ENCODE peak calls at places on chromosome 16, in four cellular contexts. One of them, this sample, is unnamed.

GRCh38 chr16:12613131-12613991 is 190.3 kb downstream of the CPPED1 start:
- DNase-seq in GM10248: no peak
- DNase-seq in Ammon's horn: no peak
- DNase-seq in HT1080: peak; percentile 98
- DNase-seq in this sample: no peak

GRCh38 chr16:79607587-79607986 is 7.0 kb upstream of the MAF start:
- DNase-seq in GM10248: no peak
- DNase-seq in Ammon's horn: no peak
- DNase-seq in HT1080: peak; percentile 62
- DNase-seq in this sample: peak; percentile 34

GRCh38 chr16:77894054-77894632 is 105.8 kb downstream of the VAT1L start:
- DNase-seq in GM10248: no peak
- DNase-seq in Ammon's horn: no peak
- DNase-seq in HT1080: no peak
- DNase-seq in this sample: no peak

GRCh38 chr16:2719328-2720062 is 529 bp downstream of the PRSS27 start:
- DNase-seq in GM10248: no peak
- DNase-seq in Ammon's horn: no peak
- DNase-seq in HT1080: no peak
- DNase-seq in this sample: no peak

GRCh38 chr16:51982715-51983680 is 563.9 kb downstream of the TOX3 start:
- DNase-seq in GM10248: peak; percentile 26
- DNase-seq in Ammon's horn: peak; percentile 89
- DNase-seq in HT1080: peak; percentile 31
- DNase-seq in this sample: peak; percentile 23

GRCh38 chr16:48444574-48444973 is 59.4 kb upstream of the SIAH1 start:
- DNase-seq in GM10248: no peak
- DNase-seq in Ammon's horn: no peak
- DNase-seq in HT1080: peak; percentile 92
- DNase-seq in this sample: no peak

GRCh38 chr16:48504216-48504615 is 105.8 kb downstream of the N4BP1 start:
- DNase-seq in GM10248: no peak
- DNase-seq in Ammon's horn: no peak
- DNase-seq in HT1080: no peak
- DNase-seq in this sample: no peak

GRCh38 chr16:76346210-76346609 is 69.0 kb downstream of the CNTNAP4 start:
- DNase-seq in GM10248: no peak
- DNase-seq in Ammon's horn: no peak
- DNase-seq in HT1080: no peak
- DNase-seq in this sample: no peak

GRCh38 chr16:12386076-12386641 is 409.6 kb downstream of the SNX29 start:
- DNase-seq in GM10248: no peak
- DNase-seq in Ammon's horn: no peak
- DNase-seq in HT1080: no peak
- DNase-seq in this sample: peak; percentile 36

GRCh38 chr16:64011650-64012049 is 1110.2 kb downstream of the CDH11 start:
- DNase-seq in GM10248: no peak
- DNase-seq in Ammon's horn: no peak
- DNase-seq in HT1080: no peak
- DNase-seq in this sample: no peak

GRCh38 chr16:84582958-84583516 is 34.8 kb downstream of the COTL1 start:
- DNase-seq in GM10248: no peak
- DNase-seq in Ammon's horn: no peak
- DNase-seq in HT1080: no peak
- DNase-seq in this sample: no peak

GRCh38 chr16:49442805-49443204 is 69.2 kb downstream of the C16orf78 start:
- DNase-seq in GM10248: no peak
- DNase-seq in Ammon's horn: no peak
- DNase-seq in HT1080: no peak
- DNase-seq in this sample: no peak

GRCh38 chr16:60064026-60064425 is 1329.9 kb upstream of the GOT2 start:
- DNase-seq in GM10248: no peak
- DNase-seq in Ammon's horn: no peak
- DNase-seq in HT1080: peak; percentile 32
- DNase-seq in this sample: no peak

GRCh38 chr16:1070084-1070987 is 2.2 kb upstream of the SSTR5 start:
- DNase-seq in GM10248: no peak
- DNase-seq in Ammon's horn: no peak
- DNase-seq in HT1080: no peak
- DNase-seq in this sample: no peak

GRCh38 chr16:20901068-20901440 is 483 bp downstream of the LYRM1 start:
- DNase-seq in GM10248: no peak
- DNase-seq in Ammon's horn: no peak
- DNase-seq in HT1080: no peak
- DNase-seq in this sample: no peak

GRCh38 chr16:86798247-86799041 is 220.1 kb downstream of the FOXL1 start:
- DNase-seq in GM10248: no peak
- DNase-seq in Ammon's horn: no peak
- DNase-seq in HT1080: no peak
- DNase-seq in this sample: no peak

GRCh38 chr16:82454152-82454551 is 172.6 kb upstream of the CDH13 start:
- DNase-seq in GM10248: no peak
- DNase-seq in Ammon's horn: no peak
- DNase-seq in HT1080: no peak
- DNase-seq in this sample: no peak

GRCh38 chr16:88799569-88800276 is 3.9 kb upstream of the CDT1 start:
- DNase-seq in GM10248: no peak
- DNase-seq in Ammon's horn: no peak
- DNase-seq in HT1080: no peak
- DNase-seq in this sample: no peak

GRCh38 chr16:17277981-17278381 is 192.8 kb downstream of the XYLT1 start:
- DNase-seq in GM10248: peak; percentile 48
- DNase-seq in Ammon's horn: peak; percentile 56
- DNase-seq in HT1080: no peak
- DNase-seq in this sample: no peak

GRCh38 chr16:2385441-2385840 is 43.8 kb upstream of the CCNF start:
- DNase-seq in GM10248: no peak
- DNase-seq in Ammon's horn: no peak
- DNase-seq in HT1080: no peak
- DNase-seq in this sample: no peak

GRCh38 chr16:9885457-9885856 is 296.8 kb downstream of the GRIN2A start:
- DNase-seq in GM10248: no peak
- DNase-seq in Ammon's horn: peak; percentile 13
- DNase-seq in HT1080: no peak
- DNase-seq in this sample: no peak

GRCh38 chr16:84618428-84619102 is 687 bp upstream of the COTL1 start:
- DNase-seq in GM10248: no peak
- DNase-seq in Ammon's horn: no peak
- DNase-seq in HT1080: peak; percentile 99
- DNase-seq in this sample: peak; percentile 62

GRCh38 chr16:77584205-77584859 is 138.0 kb upstream of the NUDT7 start:
- DNase-seq in GM10248: peak; percentile 48
- DNase-seq in Ammon's horn: peak; percentile 71
- DNase-seq in HT1080: peak; percentile 71
- DNase-seq in this sample: peak; percentile 67

GRCh38 chr16:73047536-73048291 is at the start of gene ZFHX3:
- DNase-seq in GM10248: peak; percentile 70
- DNase-seq in Ammon's horn: no peak
- DNase-seq in HT1080: peak; percentile 63
- DNase-seq in this sample: no peak

GRCh38 chr16:81994485-81994884 is 16.8 kb downstream of the SDR42E1 start:
- DNase-seq in GM10248: no peak
- DNase-seq in Ammon's horn: no peak
- DNase-seq in HT1080: no peak
- DNase-seq in this sample: no peak

GRCh38 chr16:26772503-26772902 is 294.2 kb upstream of the C16orf82 start:
- DNase-seq in GM10248: no peak
- DNase-seq in Ammon's horn: no peak
- DNase-seq in HT1080: no peak
- DNase-seq in this sample: no peak

GRCh38 chr16:76459111-76459510 is 181.9 kb downstream of the CNTNAP4 start:
- DNase-seq in GM10248: no peak
- DNase-seq in Ammon's horn: no peak
- DNase-seq in HT1080: no peak
- DNase-seq in this sample: peak; percentile 10

GRCh38 chr16:85172465-85173071 is 60.3 kb upstream of the CIBAR2 start:
- DNase-seq in GM10248: no peak
- DNase-seq in Ammon's horn: no peak
- DNase-seq in HT1080: peak; percentile 51
- DNase-seq in this sample: peak; percentile 82

GRCh38 chr16:56279132-56279531 is 87.8 kb downstream of the GNAO1 start:
- DNase-seq in GM10248: no peak
- DNase-seq in Ammon's horn: no peak
- DNase-seq in HT1080: no peak
- DNase-seq in this sample: no peak

GRCh38 chr16:86823895-86824671 is 245.7 kb downstream of the FOXL1 start:
- DNase-seq in GM10248: no peak
- DNase-seq in Ammon's horn: peak; percentile 10
- DNase-seq in HT1080: peak; percentile 88
- DNase-seq in this sample: no peak

GRCh38 chr16:27177031-27177774 is 26.1 kb upstream of the KDM8 start:
- DNase-seq in GM10248: no peak
- DNase-seq in Ammon's horn: no peak
- DNase-seq in HT1080: peak; percentile 84
- DNase-seq in this sample: no peak